ENCODE peak calls at places on chromosome 18, in five cellular contexts. One of them, this sample, is unnamed.

GRCh38 chr18:10145523-10145922 is 231.7 kb downstream of the VAPA start:
- DNase-seq in HTR-8/SVneo: no peak
- DNase-seq in 8988T: no peak
- DNase-seq in GM13977: no peak
- DNase-seq in tibial artery: no peak
- DNase-seq in this sample: no peak

GRCh38 chr18:29361843-29362242 is 1184.9 kb upstream of the CDH2 start:
- DNase-seq in GM13977: no peak
- DNase-seq in HTR-8/SVneo: no peak
- DNase-seq in 8988T: no peak
- DNase-seq in tibial artery: no peak
- DNase-seq in this sample: no peak

GRCh38 chr18:48766487-48766886 is 184.3 kb downstream of the SMAD7 start:
- DNase-seq in tibial artery: no peak
- DNase-seq in GM13977: no peak
- DNase-seq in HTR-8/SVneo: no peak
- DNase-seq in 8988T: no peak
- DNase-seq in this sample: no peak

GRCh38 chr18:35635171-35635570 is 53.6 kb downstream of the GALNT1 start:
- DNase-seq in GM13977: no peak
- DNase-seq in tibial artery: no peak
- DNase-seq in HTR-8/SVneo: peak
- DNase-seq in 8988T: no peak
- DNase-seq in this sample: no peak

GRCh38 chr18:13256444-13257305 is 38.1 kb downstream of the LDLRAD4 start:
- DNase-seq in GM13977: no peak
- DNase-seq in tibial artery: peak
- DNase-seq in 8988T: no peak
- DNase-seq in HTR-8/SVneo: no peak
- DNase-seq in this sample: no peak

GRCh38 chr18:13614318-13614643 is 112.1 kb downstream of the FAM210A start:
- DNase-seq in tibial artery: no peak
- DNase-seq in GM13977: no peak
- DNase-seq in 8988T: no peak
- DNase-seq in HTR-8/SVneo: no peak
- DNase-seq in this sample: no peak

GRCh38 chr18:3703732-3704176 is 253.8 kb downstream of the TGIF1 start:
- DNase-seq in tibial artery: peak
- DNase-seq in GM13977: peak
- DNase-seq in HTR-8/SVneo: peak
- DNase-seq in 8988T: peak
- DNase-seq in this sample: peak

GRCh38 chr18:63464434-63464833 is 12.3 kb upstream of the SERPINB5 start:
- DNase-seq in 8988T: no peak
- DNase-seq in HTR-8/SVneo: no peak
- DNase-seq in GM13977: no peak
- DNase-seq in tibial artery: no peak
- DNase-seq in this sample: no peak

GRCh38 chr18:70431203-70431624 is 142.4 kb downstream of the SOCS6 start:
- DNase-seq in 8988T: no peak
- DNase-seq in tibial artery: no peak
- DNase-seq in HTR-8/SVneo: peak
- DNase-seq in GM13977: no peak
- DNase-seq in this sample: no peak

GRCh38 chr18:38473535-38473934 is 907.9 kb upstream of the CELF4 start:
- DNase-seq in GM13977: no peak
- DNase-seq in HTR-8/SVneo: no peak
- DNase-seq in 8988T: no peak
- DNase-seq in tibial artery: no peak
- DNase-seq in this sample: no peak

GRCh38 chr18:78271790-78272189 is 707.8 kb upstream of the SALL3 start:
- DNase-seq in tibial artery: no peak
- DNase-seq in 8988T: no peak
- DNase-seq in GM13977: no peak
- DNase-seq in HTR-8/SVneo: no peak
- DNase-seq in this sample: no peak

GRCh38 chr18:62450546-62451395 is 72.1 kb upstream of the ZCCHC2 start:
- DNase-seq in 8988T: peak
- DNase-seq in tibial artery: peak
- DNase-seq in HTR-8/SVneo: peak
- DNase-seq in GM13977: no peak
- DNase-seq in this sample: peak

GRCh38 chr18:10530852-10531251 is 5.0 kb downstream of the NAPG start:
- DNase-seq in GM13977: no peak
- DNase-seq in HTR-8/SVneo: no peak
- DNase-seq in tibial artery: no peak
- DNase-seq in 8988T: no peak
- DNase-seq in this sample: no peak

GRCh38 chr18:10072659-10073309 is 159.0 kb downstream of the VAPA start:
- DNase-seq in tibial artery: no peak
- DNase-seq in GM13977: no peak
- DNase-seq in 8988T: no peak
- DNase-seq in HTR-8/SVneo: no peak
- DNase-seq in this sample: no peak

GRCh38 chr18:76188097-76188496 is 306.9 kb downstream of the ZNF516 start:
- DNase-seq in HTR-8/SVneo: no peak
- DNase-seq in GM13977: no peak
- DNase-seq in 8988T: no peak
- DNase-seq in tibial artery: no peak
- DNase-seq in this sample: no peak

GRCh38 chr18:41009926-41010325 is 945.1 kb upstream of the PIK3C3 start:
- DNase-seq in tibial artery: no peak
- DNase-seq in GM13977: no peak
- DNase-seq in HTR-8/SVneo: no peak
- DNase-seq in 8988T: no peak
- DNase-seq in this sample: no peak

GRCh38 chr18:79819951-79820351 is 22.2 kb downstream of the KCNG2 start:
- DNase-seq in tibial artery: peak
- DNase-seq in 8988T: no peak
- DNase-seq in HTR-8/SVneo: no peak
- DNase-seq in GM13977: peak
- DNase-seq in this sample: no peak

GRCh38 chr18:79380816-79381806 is 14.6 kb upstream of the NFATC1 start:
- DNase-seq in 8988T: peak
- DNase-seq in GM13977: peak
- DNase-seq in tibial artery: peak
- DNase-seq in HTR-8/SVneo: no peak
- DNase-seq in this sample: peak

GRCh38 chr18:45910405-45911023 is 56.6 kb downstream of the EPG5 start:
- DNase-seq in 8988T: peak
- DNase-seq in GM13977: peak
- DNase-seq in tibial artery: no peak
- DNase-seq in HTR-8/SVneo: peak
- DNase-seq in this sample: no peak

GRCh38 chr18:49026501-49027378 is 76.0 kb upstream of the SMAD7 start:
- DNase-seq in GM13977: no peak
- DNase-seq in 8988T: no peak
- DNase-seq in HTR-8/SVneo: no peak
- DNase-seq in tibial artery: no peak
- DNase-seq in this sample: peak

GRCh38 chr18:79465392-79465991 is 69.8 kb downstream of the NFATC1 start:
- DNase-seq in HTR-8/SVneo: no peak
- DNase-seq in tibial artery: no peak
- DNase-seq in 8988T: no peak
- DNase-seq in GM13977: peak
- DNase-seq in this sample: no peak

This sample was measured in right atrium auricular region.